ENCODE peak calls at places on chromosome 12, in seven cellular contexts. B is IMR-90, T is mesendoderm, V is H1, U is H9, R is trophoblast cell, Q is mesenchymal stem cell. K is an unnamed sample.

GRCh38 chr12:93784339-93785086 is 107.3 kb downstream of the CRADD start:
- DNase-seq in B (peak), T (peak), V (no peak), U (no peak), R (peak), Q (peak), K (no peak)

GRCh38 chr12:52243774-52244614 is 11.0 kb downstream of the KRT7 start:
- DNase-seq in B (peak), T (no peak), V (no peak), U (no peak), R (peak), Q (peak), K (no peak)

GRCh38 chr12:104457746-104458644 is 1.2 kb downstream of the CHST11 start:
- DNase-seq in B (no peak), T (no peak), V (peak), U (no peak), R (peak), Q (peak), K (no peak)

GRCh38 chr12:111313833-111314259 is 55.0 kb downstream of the PHETA1 start:
- DNase-seq in B (peak), T (peak), V (peak), U (peak), R (peak), Q (peak), K (peak)

GRCh38 chr12:53224268-53224896 is 7.6 kb downstream of the RARG start:
- DNase-seq in B (no peak), T (peak), V (peak), U (peak), R (no peak), Q (peak), K (no peak)

GRCh38 chr12:32273712-32274111 is 125.6 kb upstream of the FGD4 start:
- DNase-seq in B (no peak), T (peak), V (peak), U (peak), R (no peak), Q (no peak), K (peak)

GRCh38 chr12:75007133-75007532 is 202.5 kb downstream of the KCNC2 start:
- DNase-seq in B (no peak), T (no peak), V (no peak), U (no peak), R (no peak), Q (no peak), K (no peak)

GRCh38 chr12:130856088-130856487 is 15.8 kb upstream of the RAN start:
- DNase-seq in B (no peak), T (no peak), V (no peak), U (no peak), R (no peak), Q (no peak), K (no peak)

GRCh38 chr12:1173806-1174617 is 183.0 kb downstream of the ERC1 start:
- DNase-seq in B (no peak), T (no peak), V (no peak), U (no peak), R (no peak), Q (no peak), K (no peak)

GRCh38 chr12:72057330-72057911 is 118.8 kb downstream of the TPH2 start:
- DNase-seq in B (no peak), T (no peak), V (no peak), U (no peak), R (peak), Q (no peak), K (no peak)

GRCh38 chr12:13340149-13340548 is 143.6 kb downstream of the EMP1 start:
- DNase-seq in B (no peak), T (no peak), V (no peak), U (no peak), R (no peak), Q (no peak), K (no peak)

GRCh38 chr12:112122823-112123690 is 2.3 kb upstream of the TRAFD1 start:
- DNase-seq in B (peak), T (no peak), V (no peak), U (peak), R (no peak), Q (peak), K (no peak)

GRCh38 chr12:31362115-31362758 is 36.3 kb upstream of the SINHCAF start:
- DNase-seq in B (no peak), T (peak), V (peak), U (peak), R (peak), Q (no peak), K (peak)

GRCh38 chr12:89663577-89664357 is 44.9 kb downstream of the ATP2B1 start:
- DNase-seq in B (peak), T (no peak), V (no peak), U (no peak), R (peak), Q (peak), K (no peak)

GRCh38 chr12:5907812-5908211 is 37.2 kb downstream of the ANO2 start:
- DNase-seq in B (no peak), T (no peak), V (no peak), U (peak), R (no peak), Q (no peak), K (no peak)

GRCh38 chr12:90741611-90742010 is 213.4 kb downstream of the CCER1 start:
- DNase-seq in B (no peak), T (no peak), V (no peak), U (no peak), R (no peak), Q (no peak), K (no peak)

GRCh38 chr12:95304673-95305198 is 87.1 kb downstream of the VEZT start:
- DNase-seq in B (peak), T (no peak), V (no peak), U (no peak), R (peak), Q (peak), K (no peak)

GRCh38 chr12:117044790-117045174 is 54.4 kb downstream of the TESC start:
- DNase-seq in B (no peak), T (no peak), V (no peak), U (no peak), R (no peak), Q (no peak), K (no peak)

GRCh38 chr12:5262450-5262849 is 169.5 kb upstream of the NTF3 start:
- DNase-seq in B (peak), T (no peak), V (no peak), U (no peak), R (no peak), Q (no peak), K (no peak)

GRCh38 chr12:77510985-77511384 is 319.7 kb upstream of the NAV3 start:
- DNase-seq in B (no peak), T (no peak), V (no peak), U (no peak), R (no peak), Q (no peak), K (no peak)

GRCh38 chr12:53122961-53123468 is 19.7 kb downstream of the SOAT2 start:
- DNase-seq in B (peak), T (peak), V (peak), U (no peak), R (no peak), Q (no peak), K (no peak)

GRCh38 chr12:117060927-117061300 is 38.3 kb downstream of the TESC start:
- DNase-seq in B (no peak), T (no peak), V (no peak), U (no peak), R (no peak), Q (no peak), K (no peak)

GRCh38 chr12:62270384-62270783 is 10.2 kb downstream of the USP15 start:
- DNase-seq in B (no peak), T (no peak), V (no peak), U (no peak), R (no peak), Q (no peak), K (no peak)

GRCh38 chr12:108571604-108572165 is 9.3 kb downstream of the ISCU start:
- DNase-seq in B (no peak), T (no peak), V (peak), U (no peak), R (no peak), Q (no peak), K (no peak)

DNA sequence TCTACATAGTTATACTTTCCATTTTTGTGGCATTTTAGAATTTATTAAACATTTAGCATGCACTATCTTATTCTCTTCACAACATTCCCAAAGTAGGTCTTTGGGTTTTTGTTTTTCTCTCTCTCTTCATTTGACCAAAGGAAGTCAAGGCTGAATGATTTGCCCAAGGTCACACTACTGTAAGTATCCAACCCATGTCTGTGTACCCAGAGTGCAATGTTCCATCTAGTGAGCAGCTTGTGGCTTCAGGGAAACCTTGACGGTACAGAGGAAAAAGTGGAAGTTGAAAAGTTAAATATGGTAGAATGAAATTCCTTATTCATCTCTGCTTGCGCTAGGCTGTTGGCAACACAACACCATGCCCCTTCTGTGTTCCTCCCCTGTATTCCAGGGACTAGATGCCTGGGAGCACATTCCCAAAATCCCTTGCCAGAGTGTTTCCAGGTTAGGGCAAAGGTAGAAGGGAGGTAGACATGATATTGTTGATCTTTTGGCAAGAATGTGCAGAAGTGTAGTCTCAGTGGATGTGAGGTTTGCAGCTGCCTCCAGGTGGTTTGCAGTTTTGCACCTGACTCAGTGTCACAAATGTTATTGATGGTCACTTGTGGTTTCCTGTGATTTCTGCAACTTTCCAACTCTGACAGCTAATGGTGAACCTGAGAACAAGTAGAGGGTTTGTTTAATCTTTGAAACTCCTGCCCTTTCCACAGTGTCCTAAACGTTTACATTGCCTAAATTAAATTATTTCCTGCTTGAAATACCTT is 196.7 kb downstream of the RMST start:
- DNase-seq in B (no peak), T (no peak), V (no peak), U (no peak), R (no peak), Q (no peak), K (no peak)
- H2BK120ac ChIP-seq in B (no peak), T (no peak), V (no peak), U (no peak), R (no peak), Q (no peak), K (no peak)

GRCh38 chr12:49912345-49912744 is 8.6 kb upstream of the FAIM2 start:
- DNase-seq in B (no peak), T (no peak), V (no peak), U (peak), R (no peak), Q (no peak), K (no peak)
- H2BK120ac ChIP-seq in B (no peak), T (no peak), V (no peak), U (no peak), R (no peak), Q (no peak), K (no peak)

GRCh38 chr12:22250762-22251161 is 83.7 kb downstream of the ST8SIA1 start:
- DNase-seq in B (no peak), T (peak), V (no peak), U (no peak), R (no peak), Q (peak), K (no peak)

GRCh38 chr12:22248079-22248478 is 86.4 kb downstream of the ST8SIA1 start:
- DNase-seq in B (no peak), T (no peak), V (no peak), U (no peak), R (no peak), Q (no peak), K (no peak)

GRCh38 chr12:22252057-22252456 is 82.5 kb downstream of the ST8SIA1 start:
- DNase-seq in B (no peak), T (no peak), V (no peak), U (no peak), R (no peak), Q (no peak), K (no peak)

DNA sequence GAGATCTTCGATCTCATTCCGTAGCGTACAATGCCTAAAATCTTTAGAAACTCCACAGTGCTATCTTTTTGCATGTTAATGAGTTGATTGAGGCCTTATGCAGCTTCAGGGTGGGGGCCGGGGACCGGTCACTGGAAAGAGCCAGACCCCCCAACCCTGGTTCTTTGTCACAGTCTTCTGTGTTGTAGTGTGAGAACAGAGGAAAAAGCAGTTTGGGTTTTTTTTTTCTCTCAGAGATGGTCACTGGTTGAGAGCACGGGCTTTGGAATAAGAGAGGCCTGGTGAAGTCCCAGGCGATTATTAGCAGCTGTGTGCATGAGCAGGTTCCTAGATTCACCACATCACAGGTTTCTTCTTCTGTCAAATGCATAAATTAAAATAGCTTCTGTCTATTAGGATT is 88.1 kb downstream of the ST8SIA1 start:
- DNase-seq in B (no peak), T (peak), V (no peak), U (no peak), R (no peak), Q (no peak), K (no peak)
- H2BK120ac ChIP-seq in B (no peak), T (no peak), V (no peak), U (no peak), R (no peak), Q (no peak), K (no peak)

GRCh38 chr12:14902465-14902864 is 16.8 kb upstream of the MGP start:
- DNase-seq in B (peak), T (no peak), V (no peak), U (no peak), R (no peak), Q (peak), K (no peak)

GRCh38 chr12:14896477-14897184 is 11.0 kb upstream of the MGP start:
- DNase-seq in B (peak), T (no peak), V (no peak), U (no peak), R (peak), Q (peak), K (no peak)

GRCh38 chr12:14901228-14901562 is 15.5 kb upstream of the MGP start:
- DNase-seq in B (no peak), T (peak), V (no peak), U (no peak), R (no peak), Q (no peak), K (no peak)

GRCh38 chr12:14903386-14904098 is 17.9 kb upstream of the MGP start:
- DNase-seq in B (no peak), T (no peak), V (no peak), U (no peak), R (no peak), Q (no peak), K (no peak)

DNA sequence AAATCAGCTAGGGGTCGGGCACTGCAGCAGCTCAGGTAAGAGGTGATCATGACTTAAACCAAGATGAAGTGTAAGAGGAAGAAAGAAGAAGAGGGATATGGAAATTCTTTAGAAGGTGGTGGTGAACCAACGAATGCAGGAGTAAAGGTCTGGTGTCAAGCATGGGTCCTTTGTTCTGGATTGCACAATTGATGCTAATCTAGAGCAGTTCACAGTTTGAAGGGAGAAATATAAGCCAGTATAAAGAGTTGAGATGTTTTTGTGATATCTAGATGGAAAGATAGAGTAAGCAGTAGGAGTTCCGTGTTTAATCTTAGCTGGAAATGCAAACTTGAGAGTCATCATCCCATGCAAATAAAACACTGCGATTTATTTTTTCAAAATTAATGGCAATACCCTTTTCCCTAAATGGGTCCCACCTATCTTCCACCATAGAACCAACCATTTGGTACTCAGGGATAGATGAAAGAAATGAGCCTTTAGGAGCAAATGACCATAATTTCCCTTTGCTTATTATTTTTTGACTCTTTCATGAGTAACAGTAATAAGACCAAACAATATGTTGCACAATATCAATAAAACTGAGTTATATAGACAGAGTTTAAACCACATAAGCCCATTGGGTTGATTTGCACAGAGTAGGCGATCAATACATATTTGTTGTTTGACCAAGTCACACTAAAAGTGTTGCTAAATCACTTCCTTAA is 15.0 kb upstream of the MGP start:
- DNase-seq in B (no peak), T (no peak), V (no peak), U (no peak), R (peak), Q (no peak), K (no peak)
- H2BK120ac ChIP-seq in B (no peak), T (no peak), V (no peak), U (no peak), R (no peak), Q (no peak), K (no peak)

GRCh38 chr12:101902641-101903040 is 25.3 kb downstream of the DRAM1 start:
- DNase-seq in B (no peak), T (no peak), V (no peak), U (no peak), R (no peak), Q (no peak), K (no peak)

GRCh38 chr12:101906226-101906625 is 28.8 kb downstream of the DRAM1 start:
- DNase-seq in B (no peak), T (no peak), V (no peak), U (no peak), R (no peak), Q (no peak), K (no peak)

DNA sequence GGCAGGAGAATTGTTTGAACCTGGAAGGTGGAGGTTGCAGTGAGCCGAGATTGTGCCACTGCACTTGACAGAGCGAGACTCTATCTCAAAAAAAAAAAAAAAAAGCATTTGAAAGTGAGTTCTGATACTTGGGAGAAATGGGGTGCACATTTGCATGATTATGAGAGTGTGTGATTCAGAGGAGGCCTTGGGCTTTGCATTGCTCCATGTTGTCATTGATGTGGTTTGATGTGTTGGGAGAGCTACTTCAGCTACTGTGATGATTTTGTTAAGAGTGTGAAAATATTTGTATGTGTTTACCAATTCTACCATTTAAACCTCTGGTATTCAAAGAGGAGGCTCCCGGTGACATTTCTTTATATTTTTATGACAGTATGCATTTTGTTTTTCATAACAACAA is 24.4 kb downstream of the DRAM1 start:
- DNase-seq in B (no peak), T (no peak), V (no peak), U (no peak), R (no peak), Q (no peak), K (no peak)
- H2BK120ac ChIP-seq in B (no peak), T (no peak), V (no peak), U (no peak), R (no peak), Q (no peak), K (no peak)

GRCh38 chr12:20206410-20206809 is 161.9 kb upstream of the PDE3A start:
- DNase-seq in B (no peak), T (no peak), V (no peak), U (no peak), R (no peak), Q (peak), K (no peak)
- H2BK120ac ChIP-seq in B (no peak), T (no peak), V (no peak), U (no peak), R (no peak), Q (no peak), K (no peak)

DNA sequence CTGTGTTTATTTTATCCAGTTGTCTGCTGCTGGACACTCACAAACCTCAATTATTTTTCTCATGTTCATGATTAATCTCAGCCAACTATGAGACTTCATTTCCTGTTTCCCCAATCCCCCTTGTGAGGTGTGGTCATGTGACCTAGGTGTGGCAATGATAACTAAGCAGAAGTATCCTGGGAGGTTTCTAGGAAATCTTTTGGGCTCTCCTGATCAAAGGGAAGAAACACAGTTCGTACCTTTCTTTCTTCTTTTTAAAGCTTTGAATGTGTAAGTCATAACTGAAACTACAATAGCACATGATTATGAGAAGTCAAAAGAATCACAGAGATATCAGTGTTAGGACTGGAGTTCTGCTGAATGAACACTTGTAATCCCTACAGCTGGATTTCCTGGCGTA is 34.4 kb upstream of the MANSC4 start:
- DNase-seq in B (no peak), T (no peak), V (no peak), U (no peak), R (no peak), Q (no peak), K (no peak)
- H2BK120ac ChIP-seq in B (no peak), T (no peak), V (no peak), U (no peak), R (no peak), Q (no peak), K (no peak)

DNA sequence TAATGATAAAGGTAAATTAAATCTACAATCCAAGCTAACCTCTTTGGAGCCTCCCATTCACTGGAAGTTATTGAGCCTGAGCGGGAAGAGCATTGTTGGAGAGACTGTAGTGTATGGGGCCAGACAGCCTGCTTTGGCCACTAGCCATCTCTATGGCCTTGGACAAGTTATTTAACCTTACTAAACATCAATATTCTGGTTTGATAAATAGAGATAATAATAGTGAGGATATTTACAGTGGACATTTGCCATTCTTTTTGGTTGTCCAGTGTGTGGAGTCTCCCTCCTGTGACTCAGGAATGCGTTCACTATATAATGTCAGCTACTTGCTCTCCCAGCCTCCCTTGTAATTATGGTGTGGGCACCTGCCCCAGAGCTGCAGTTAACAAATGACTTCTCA is 216.1 kb downstream of the SLC38A4 start:
- DNase-seq in B (no peak), T (no peak), V (no peak), U (no peak), R (no peak), Q (no peak), K (no peak)
- H2BK120ac ChIP-seq in B (no peak), T (no peak), V (no peak), U (no peak), R (no peak), Q (no peak), K (no peak)

GRCh38 chr12:27602516-27602915 is 78.5 kb downstream of the PPFIBP1 start:
- DNase-seq in B (peak), T (no peak), V (no peak), U (no peak), R (peak), Q (peak), K (no peak)
- H2BK120ac ChIP-seq in B (no peak), T (no peak), V (no peak), U (no peak), R (no peak), Q (no peak), K (no peak)